ENCODE peak calls at places on chromosomes 12 and 14, in eight cellular contexts. Q, B, T, K, V, M, X and Y are unnamed samples.

GRCh38 chr14:55976219-55976618 is 142.0 kb upstream of the PELI2 start:
- DNase-seq in V (no peak), T (no peak), Q (no peak), K (no peak), B (no peak), X (peak; percentile 56), M (peak; percentile 60), Y (no peak)

GRCh38 chr12:69468237-69469026 is 1.8 kb upstream of the FRS2 start:
- DNase-seq in X (no peak), T (peak; percentile 12), K (no peak), V (no peak), B (no peak), M (no peak), Q (no peak), Y (no peak)

GRCh38 chr14:99237288-99237687 is 34.7 kb downstream of the BCL11B start:
- DNase-seq in M (no peak), B (no peak), V (no peak), Q (no peak), X (no peak), T (no peak), K (peak; percentile 17), Y (no peak)

GRCh38 chr12:67482751-67483661 is 165.5 kb upstream of the DYRK2 start:
- DNase-seq in M (peak; percentile 77), Q (no peak), V (peak; percentile 62), T (peak; percentile 74), X (peak; percentile 71), K (peak; percentile 83), B (peak; percentile 59), Y (peak; percentile 61)

GRCh38 chr12:31230004-31230403 is 95.9 kb downstream of the SINHCAF start:
- DNase-seq in V (no peak), Q (no peak), T (no peak), K (no peak), B (no peak), X (no peak), M (no peak), Y (no peak)

GRCh38 chr12:119258149-119258548 is 76.4 kb upstream of the CCDC60 start:
- DNase-seq in K (no peak), B (no peak), Q (no peak), V (no peak), T (no peak), M (no peak), X (no peak), Y (no peak)

GRCh38 chr12:110249716-110250225 is 31.3 kb upstream of the ATP2A2 start:
- DNase-seq in V (no peak), Q (no peak), M (peak; percentile 49), B (no peak), T (peak; percentile 18), K (no peak), X (peak; percentile 45), Y (peak; percentile 68)

GRCh38 chr12:49885118-49885517 is 18.6 kb downstream of the FAIM2 start:
- DNase-seq in Q (no peak), M (no peak), V (no peak), T (no peak), X (no peak), K (no peak), B (no peak), Y (no peak)

GRCh38 chr14:76706811-76707210 is 54.5 kb upstream of the VASH1 start:
- DNase-seq in T (no peak), X (no peak), B (no peak), Q (no peak), V (no peak), K (no peak), M (no peak), Y (no peak)

GRCh38 chr12:112176321-112177010 is 51.1 kb downstream of the TRAFD1 start:
- DNase-seq in X (no peak), Q (no peak), M (no peak), V (no peak), T (no peak), B (no peak), K (no peak), Y (no peak)

GRCh38 chr12:56581418-56582145 is 48.5 kb downstream of the BAZ2A start:
- DNase-seq in B (no peak), V (peak; percentile 75), K (peak; percentile 38), T (no peak), M (no peak), X (no peak), Q (no peak), Y (no peak)

GRCh38 chr12:15996254-15996653 is 85.1 kb downstream of the DERA start:
- DNase-seq in M (peak; percentile 19), B (no peak), Q (no peak), X (no peak), K (no peak), V (peak; percentile 28), T (peak; percentile 58), Y (no peak)

GRCh38 chr14:65334765-65335411 is 77.6 kb upstream of the FUT8 start:
- DNase-seq in X (peak; percentile 42), K (no peak), M (no peak), B (no peak), V (no peak), Q (no peak), T (no peak), Y (no peak)

GRCh38 chr14:34044666-34045306 is 93.9 kb upstream of the EGLN3 start:
- DNase-seq in M (no peak), K (no peak), V (no peak), X (no peak), Q (no peak), B (no peak), T (no peak), Y (no peak)

GRCh38 chr12:47965581-47965980 is 2.2 kb downstream of the TMEM106C start:
- DNase-seq in T (no peak), K (no peak), X (no peak), V (no peak), M (no peak), B (no peak), Q (no peak), Y (no peak)
- H3K27ac ChIP-seq in T (no peak overlapping the region), K (no peak overlapping the region), X (no peak overlapping the region), V (no peak overlapping the region), M (no peak overlapping the region), B (no peak overlapping the region), Q (no peak overlapping the region), Y (no peak overlapping the region)

GRCh38 chr12:57736743-57737466 is 1.6 kb downstream of the AGAP2 start:
- DNase-seq in M (no peak), K (no peak), V (no peak), B (no peak), X (no peak), T (no peak), Q (no peak), Y (peak; percentile 94)
- H3K4me3 ChIP-seq in M (no peak overlapping the region), K (no peak overlapping the region), V (peak overlapping the region; percentile 15), B (no peak overlapping the region), X (no peak overlapping the region), T (no peak overlapping the region), Q (peak overlapping the region; percentile 66), Y (peak overlapping the region; percentile 45)

DNA sequence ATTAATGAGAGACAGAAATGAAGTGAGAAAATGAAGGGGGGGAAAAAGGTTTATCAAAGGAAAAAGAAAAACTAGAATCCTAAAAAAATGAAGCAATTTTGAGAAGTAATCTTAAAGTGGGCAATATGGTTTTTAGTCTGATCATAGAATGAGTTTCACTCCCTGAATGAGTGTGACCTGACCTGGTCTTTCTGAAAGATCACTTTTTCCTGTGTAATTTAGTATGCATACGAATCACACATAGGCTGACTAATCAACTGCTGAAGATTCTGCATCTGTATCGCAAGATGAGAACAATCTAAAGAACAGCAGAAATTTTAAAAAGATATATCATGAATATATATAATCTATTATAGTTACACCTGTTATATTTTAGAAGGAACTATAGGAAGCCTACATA is 11.3 kb downstream of the GNPTAB start:
- DNase-seq in V (no peak), Q (no peak), B (no peak), T (no peak), K (no peak), X (no peak), M (no peak), Y (no peak)
- H3K36me3 ChIP-seq in V (no peaks in the 10 kb centered on the region), Q (no peaks in the 10 kb centered on the region), B (no peaks in the 10 kb centered on the region), T (no peaks in the 10 kb centered on the region), K (no peaks in the 10 kb centered on the region), X (no peaks in the 10 kb centered on the region), M (no peaks in the 10 kb centered on the region), Y (no peaks in the 10 kb centered on the region)

DNA sequence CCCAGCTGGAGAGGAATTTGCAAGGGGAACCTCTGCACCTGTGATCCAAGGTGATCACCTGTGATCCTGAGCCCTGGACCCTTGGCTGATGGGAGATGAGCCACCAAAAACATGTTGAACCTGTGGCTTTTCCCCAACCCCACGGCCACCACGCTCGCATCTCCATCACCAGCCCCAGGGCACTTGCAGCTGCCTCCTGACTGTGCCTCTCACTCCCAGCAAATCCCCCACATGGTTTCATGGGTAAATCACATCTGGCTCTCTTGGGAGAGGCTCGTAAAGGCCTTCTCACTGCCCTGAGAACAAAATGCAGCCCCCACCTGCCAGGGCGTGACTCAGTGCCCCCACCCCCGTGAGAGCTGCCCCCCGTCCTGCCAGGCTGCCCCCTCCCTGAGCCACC is 76.0 kb downstream of the RFLNA start:
- DNase-seq in V (no peak), M (no peak), K (no peak), B (no peak), X (no peak), Q (no peak), T (no peak), Y (no peak)
- H3K27ac ChIP-seq in V (peak overlapping the region; percentile 61), M (peak overlapping the region; percentile 96), K (no peak overlapping the region), B (no peak overlapping the region), X (peak overlapping the region; percentile 91), Q (no peak overlapping the region), T (no peak overlapping the region), Y (no peak overlapping the region)

DNA sequence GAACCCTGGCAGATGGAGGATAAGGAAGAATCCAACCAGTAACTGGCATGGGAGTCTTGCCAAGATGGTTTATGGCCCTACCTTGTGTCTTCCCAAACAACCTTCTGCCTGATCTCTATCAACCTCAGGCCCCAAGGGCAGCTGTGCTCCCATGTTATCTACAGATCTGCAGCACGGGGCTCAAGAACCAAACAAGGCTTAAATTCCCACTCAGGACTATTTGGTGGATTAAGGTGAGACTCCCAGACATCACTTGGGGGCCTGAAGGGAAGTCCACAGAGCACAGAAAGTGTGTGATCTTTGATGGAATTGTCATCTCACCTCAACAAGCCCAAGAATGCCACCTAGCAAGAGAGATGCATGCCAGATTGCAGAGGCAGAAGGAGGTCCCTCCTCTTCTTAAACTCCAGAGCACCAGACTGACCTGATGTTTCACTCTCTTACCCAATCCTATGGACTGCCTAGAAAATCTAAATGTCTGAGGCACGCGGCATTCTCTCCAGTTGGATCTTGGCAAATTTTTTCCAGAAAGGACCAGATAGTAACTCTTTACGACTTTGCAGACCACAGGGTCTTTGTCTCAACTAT is 759.5 kb upstream of the TBX3 start:
- DNase-seq in X (no peak), Q (no peak), V (no peak), B (no peak), T (no peak), M (no peak), K (no peak), Y (no peak)
- H3K4me3 ChIP-seq in X (no peak overlapping the region), Q (no peak overlapping the region), V (no peak overlapping the region), B (no peak overlapping the region), T (no peak overlapping the region), M (no peak overlapping the region), K (no peak overlapping the region), Y (no peak overlapping the region)

DNA sequence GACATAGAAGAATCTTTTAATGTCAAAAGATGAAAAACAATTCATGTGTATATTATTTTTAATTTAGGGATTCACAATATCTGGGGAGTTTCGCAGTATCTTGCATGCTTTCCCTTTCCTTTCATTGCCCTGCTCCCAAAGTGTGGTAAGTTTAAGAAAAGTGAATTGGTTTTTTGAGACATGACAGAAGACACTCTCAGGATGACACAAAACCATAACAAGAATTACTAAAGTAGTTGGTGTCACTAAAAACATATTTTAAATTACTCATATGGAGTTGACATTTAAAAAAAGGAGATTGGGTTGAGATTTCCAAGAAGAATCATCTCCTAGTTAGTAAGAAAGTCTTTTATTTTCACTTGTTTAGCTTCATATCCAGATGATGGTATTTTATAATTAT is 5.1 kb upstream of the PCNX1 start:
- DNase-seq in Q (no peak), T (no peak), V (no peak), M (no peak), K (no peak), X (no peak), B (no peak), Y (no peak)
- H3K36me3 ChIP-seq in Q (no peaks in the 10 kb centered on the region), T (no peaks in the 10 kb centered on the region), V (no peaks in the 10 kb centered on the region), M (no peaks in the 10 kb centered on the region), K (no peaks in the 10 kb centered on the region), X (no peaks in the 10 kb centered on the region), B (no peaks in the 10 kb centered on the region), Y (no peaks in the 10 kb centered on the region)